ENCODE peak calls at places on chromosome 6, in four cellular contexts. One of them, this sample, is unnamed.
A peak's percentile ranks its signal among the peaks of the same experiment; 100 is the strongest.

GRCh38 chr6:161136655-161137054 is 137.2 kb downstream of the AGPAT4 start:
- DNase-seq in T-helper 2 cell: no peak
- DNase-seq in NCI-H2029 treated with DMSO at 0.1 percent for 48 hours: no peak
- DNase-seq in ELR: no peak
- DNase-seq in this sample: no peak

GRCh38 chr6:145845557-145845956 is 31.0 kb upstream of the FBXO30 start:
- DNase-seq in T-helper 2 cell: no peak
- DNase-seq in NCI-H2029 treated with DMSO at 0.1 percent for 48 hours: no peak
- DNase-seq in ELR: no peak
- DNase-seq in this sample: no peak

GRCh38 chr6:32432050-32432450 is 7.6 kb upstream of the HLA-DRA start:
- DNase-seq in T-helper 2 cell: no peak
- DNase-seq in NCI-H2029 treated with DMSO at 0.1 percent for 48 hours: no peak
- DNase-seq in ELR: peak; percentile 55
- DNase-seq in this sample: no peak

GRCh38 chr6:142302427-142303190 is 802 bp downstream of the ADGRG6 start:
- DNase-seq in T-helper 2 cell: no peak
- DNase-seq in NCI-H2029 treated with DMSO at 0.1 percent for 48 hours: no peak
- DNase-seq in ELR: peak; percentile 38
- DNase-seq in this sample: no peak

GRCh38 chr6:6569768-6570167 is 18.8 kb upstream of the LY86 start:
- DNase-seq in T-helper 2 cell: no peak
- DNase-seq in NCI-H2029 treated with DMSO at 0.1 percent for 48 hours: no peak
- DNase-seq in ELR: no peak
- DNase-seq in this sample: no peak

GRCh38 chr6:144559865-144560603 is 274.9 kb downstream of the UTRN start:
- DNase-seq in T-helper 2 cell: no peak
- DNase-seq in NCI-H2029 treated with DMSO at 0.1 percent for 48 hours: no peak
- DNase-seq in ELR: peak; percentile 69
- DNase-seq in this sample: no peak

GRCh38 chr6:80165143-80165542 is 58.7 kb downstream of the BCKDHB start:
- DNase-seq in T-helper 2 cell: no peak
- DNase-seq in NCI-H2029 treated with DMSO at 0.1 percent for 48 hours: no peak
- DNase-seq in ELR: peak; percentile 84
- DNase-seq in this sample: no peak

GRCh38 chr6:108350528-108350927 is 55.7 kb downstream of the AFG1L start:
- DNase-seq in T-helper 2 cell: no peak
- DNase-seq in NCI-H2029 treated with DMSO at 0.1 percent for 48 hours: no peak
- DNase-seq in ELR: no peak
- DNase-seq in this sample: no peak

GRCh38 chr6:32194825-32195651 is 2.6 kb upstream of the GPSM3 start:
- DNase-seq in T-helper 2 cell: no peak
- DNase-seq in NCI-H2029 treated with DMSO at 0.1 percent for 48 hours: no peak
- DNase-seq in ELR: peak; percentile 74
- DNase-seq in this sample: peak; percentile 48

GRCh38 chr6:97726378-97726777 is 443.4 kb upstream of the MMS22L start:
- DNase-seq in T-helper 2 cell: no peak
- DNase-seq in NCI-H2029 treated with DMSO at 0.1 percent for 48 hours: no peak
- DNase-seq in ELR: no peak
- DNase-seq in this sample: no peak

GRCh38 chr6:41798901-41799300 is 11.4 kb downstream of the TOMM6 start:
- DNase-seq in T-helper 2 cell: no peak
- DNase-seq in NCI-H2029 treated with DMSO at 0.1 percent for 48 hours: no peak
- DNase-seq in ELR: no peak
- DNase-seq in this sample: no peak

GRCh38 chr6:41371461-41371991 is 36.1 kb downstream of the NCR2 start:
- DNase-seq in T-helper 2 cell: no peak
- DNase-seq in NCI-H2029 treated with DMSO at 0.1 percent for 48 hours: no peak
- DNase-seq in ELR: peak; percentile 56
- DNase-seq in this sample: no peak

GRCh38 chr6:8182857-8183256 is 80.5 kb upstream of the EEF1E1 start:
- DNase-seq in T-helper 2 cell: no peak
- DNase-seq in NCI-H2029 treated with DMSO at 0.1 percent for 48 hours: no peak
- DNase-seq in ELR: no peak
- DNase-seq in this sample: no peak

GRCh38 chr6:46329568-46329967 is 158.8 kb upstream of the ENPP5 start:
- DNase-seq in T-helper 2 cell: no peak
- DNase-seq in NCI-H2029 treated with DMSO at 0.1 percent for 48 hours: peak; percentile 69
- DNase-seq in ELR: no peak
- DNase-seq in this sample: no peak

GRCh38 chr6:105991561-105992314 is 94.4 kb upstream of the PRDM1 start:
- DNase-seq in T-helper 2 cell: no peak
- DNase-seq in NCI-H2029 treated with DMSO at 0.1 percent for 48 hours: no peak
- DNase-seq in ELR: peak; percentile 24
- DNase-seq in this sample: no peak

GRCh38 chr6:119575721-119576120 is 226.2 kb upstream of the MAN1A1 start:
- DNase-seq in T-helper 2 cell: no peak
- DNase-seq in NCI-H2029 treated with DMSO at 0.1 percent for 48 hours: no peak
- DNase-seq in ELR: peak; percentile 85
- DNase-seq in this sample: no peak

GRCh38 chr6:12014027-12014872 is 2.1 kb downstream of the HIVEP1 start:
- DNase-seq in T-helper 2 cell: no peak
- DNase-seq in NCI-H2029 treated with DMSO at 0.1 percent for 48 hours: no peak
- DNase-seq in ELR: peak; percentile 93
- DNase-seq in this sample: no peak

GRCh38 chr6:126312013-126312665 is 27.8 kb upstream of the CENPW start:
- DNase-seq in T-helper 2 cell: no peak
- DNase-seq in NCI-H2029 treated with DMSO at 0.1 percent for 48 hours: peak; percentile 29
- DNase-seq in ELR: peak; percentile 51
- DNase-seq in this sample: no peak

GRCh38 chr6:46590765-46591164 is 61.9 kb downstream of the CYP39A1 start:
- DNase-seq in T-helper 2 cell: no peak
- DNase-seq in NCI-H2029 treated with DMSO at 0.1 percent for 48 hours: no peak
- DNase-seq in ELR: no peak
- DNase-seq in this sample: no peak

GRCh38 chr6:3355358-3356055 is 96.8 kb downstream of the PSMG4 start:
- DNase-seq in T-helper 2 cell: no peak
- DNase-seq in NCI-H2029 treated with DMSO at 0.1 percent for 48 hours: peak; percentile 67
- DNase-seq in ELR: no peak
- DNase-seq in this sample: no peak

GRCh38 chr6:126548301-126548700 is 208.4 kb downstream of the CENPW start:
- DNase-seq in T-helper 2 cell: no peak
- DNase-seq in NCI-H2029 treated with DMSO at 0.1 percent for 48 hours: no peak
- DNase-seq in ELR: no peak
- DNase-seq in this sample: no peak

GRCh38 chr6:56821005-56821432 is 133.9 kb upstream of the BEND6 start:
- DNase-seq in T-helper 2 cell: no peak
- DNase-seq in NCI-H2029 treated with DMSO at 0.1 percent for 48 hours: no peak
- DNase-seq in ELR: no peak
- DNase-seq in this sample: no peak

GRCh38 chr6:150492507-150492906 is 107.2 kb upstream of the PLEKHG1 start:
- DNase-seq in T-helper 2 cell: no peak
- DNase-seq in NCI-H2029 treated with DMSO at 0.1 percent for 48 hours: no peak
- DNase-seq in ELR: no peak
- DNase-seq in this sample: no peak

GRCh38 chr6:2816158-2816557 is 25.5 kb downstream of the SERPINB1 start:
- DNase-seq in T-helper 2 cell: no peak
- DNase-seq in NCI-H2029 treated with DMSO at 0.1 percent for 48 hours: no peak
- DNase-seq in ELR: no peak
- DNase-seq in this sample: no peak

GRCh38 chr6:57257911-57258541 is 35.9 kb upstream of the RAB23 start:
- DNase-seq in T-helper 2 cell: no peak
- DNase-seq in NCI-H2029 treated with DMSO at 0.1 percent for 48 hours: no peak
- DNase-seq in ELR: peak; percentile 68
- DNase-seq in this sample: no peak

GRCh38 chr6:101747711-101748110 is 354.2 kb downstream of the GRIK2 start:
- DNase-seq in T-helper 2 cell: no peak
- DNase-seq in NCI-H2029 treated with DMSO at 0.1 percent for 48 hours: no peak
- DNase-seq in ELR: no peak
- DNase-seq in this sample: peak; percentile 8

GRCh38 chr6:139853302-139853992 is 479.0 kb upstream of the CITED2 start:
- DNase-seq in T-helper 2 cell: no peak
- DNase-seq in NCI-H2029 treated with DMSO at 0.1 percent for 48 hours: no peak
- DNase-seq in ELR: peak; percentile 84
- DNase-seq in this sample: no peak

GRCh38 chr6:107361568-107362270 is 97.6 kb downstream of the PDSS2 start:
- DNase-seq in T-helper 2 cell: no peak
- DNase-seq in NCI-H2029 treated with DMSO at 0.1 percent for 48 hours: no peak
- DNase-seq in ELR: peak; percentile 82
- DNase-seq in this sample: no peak

This sample was measured in NCI-H446.